ENCODE peak calls at places on chromosomes 5 and 9, in ten cellular contexts. K is ovary, V is brain microvascular endothelial cell, P is mesenchymal stem cell, M is astrocyte, W is tibial artery, J is HepG2, N is mucosa of descending colon, Z is GM23248, X is mesendoderm. R is an unnamed sample.

GRCh38 chr9:23088932-23089364 is 642.3 kb downstream of the DMRTA1 start:
- DNase-seq in J (no peak), X (peak; percentile 92), K (no peak), P (no peak), M (no peak), Z (peak; percentile 17), V (no peak), N (no peak), W (no peak), R (no peak)

GRCh38 chr9:134630861-134631260 is 10.7 kb upstream of the COL5A1 start:
- DNase-seq in M (no peak), J (no peak), Z (no peak), P (no peak), N (no peak), W (no peak), K (no peak), X (no peak), V (no peak), R (peak; percentile 40)

GRCh38 chr5:138282918-138283742 is 8.7 kb upstream of the GFRA3 start:
- DNase-seq in J (peak; percentile 68), M (peak; percentile 38), N (peak; percentile 26), Z (peak; percentile 67), P (peak; percentile 67), W (no peak), X (peak; percentile 84), V (peak; percentile 70), K (no peak), R (peak; percentile 59)

GRCh38 chr5:38607930-38608545 is 51.6 kb upstream of the LIFR start:
- DNase-seq in W (no peak), J (peak; percentile 6), M (peak; percentile 89), P (peak; percentile 48), X (no peak), V (peak; percentile 45), Z (no peak), N (no peak), K (no peak), R (no peak)

GRCh38 chr5:147965712-147966111 is 59.4 kb upstream of the C5orf46 start:
- DNase-seq in P (peak; percentile 63), W (no peak), J (no peak), M (no peak), Z (no peak), V (no peak), N (no peak), X (no peak), K (no peak), R (no peak)

GRCh38 chr5:13990896-13991295 is 46.4 kb upstream of the DNAH5 start:
- DNase-seq in Z (no peak), K (no peak), J (no peak), M (no peak), X (no peak), W (no peak), N (no peak), V (no peak), P (no peak), R (no peak)

GRCh38 chr9:91948423-91949292 is 1.4 kb downstream of the ROR2 start:
- DNase-seq in W (no peak), K (peak; percentile 76), N (peak; percentile 61), M (peak; percentile 22), Z (peak; percentile 89), X (peak; percentile 89), V (peak; percentile 20), P (peak; percentile 69), J (no peak), R (peak; percentile 78)

GRCh38 chr5:95178046-95178651 is 106.7 kb downstream of the MCTP1 start:
- DNase-seq in K (no peak), V (peak; percentile 85), X (peak; percentile 96), N (no peak), J (peak; percentile 7), P (peak; percentile 30), M (peak; percentile 73), W (no peak), Z (peak; percentile 3), R (no peak)

GRCh38 chr5:168989731-168990505 is 311.0 kb downstream of the SLIT3 start:
- DNase-seq in V (no peak), M (no peak), J (peak; percentile 32), N (no peak), W (no peak), K (no peak), X (no peak), Z (no peak), P (no peak), R (no peak)

GRCh38 chr9:132266017-132266416 is 88.8 kb downstream of the SETX start:
- DNase-seq in V (no peak), X (no peak), N (no peak), Z (no peak), W (no peak), J (no peak), M (no peak), K (no peak), P (no peak), R (no peak)
- H3K4me3 ChIP-seq in V (no peak overlapping the region), X (no peak overlapping the region), N (no peak overlapping the region), Z (no peak overlapping the region), W (no peak overlapping the region), J (no peak overlapping the region), M (no peak overlapping the region), K (no peak overlapping the region), P (no peak overlapping the region), R (no peak overlapping the region)

DNA sequence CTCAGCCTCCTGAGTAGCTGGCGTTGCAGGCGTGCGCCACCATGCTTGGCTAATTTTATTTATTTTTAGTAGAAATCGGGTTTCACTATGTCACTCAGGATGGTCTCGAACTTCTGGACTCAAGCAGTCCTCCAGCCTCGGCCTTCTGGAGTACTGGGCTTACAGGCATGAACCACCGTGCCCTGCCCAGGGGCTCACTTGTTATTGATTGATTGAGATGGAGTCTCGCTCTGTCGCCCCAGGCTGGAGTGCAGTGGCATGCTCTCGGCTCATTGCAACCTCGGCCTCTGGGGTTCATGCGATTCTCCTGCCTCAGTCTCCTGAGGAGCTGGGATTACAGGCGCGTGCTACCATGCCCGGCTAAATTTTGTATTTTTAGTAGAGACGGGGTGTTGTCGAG is 1.6 kb downstream of the HSPA4 start:
- DNase-seq in P (no peak), K (no peak), Z (no peak), V (no peak), M (no peak), J (no peak), N (no peak), W (no peak), X (no peak), R (no peak)
- H3K4me3 ChIP-seq in P (peak overlapping the region; percentile 91), K (no peak overlapping the region), Z (peak overlapping the region; percentile 88), V (peak overlapping the region; percentile 99), M (peak overlapping the region; percentile 87), J (peak overlapping the region; percentile 94), N (no peak overlapping the region), W (peak overlapping the region; percentile 98), X (no peak overlapping the region), R (no peak overlapping the region)

DNA sequence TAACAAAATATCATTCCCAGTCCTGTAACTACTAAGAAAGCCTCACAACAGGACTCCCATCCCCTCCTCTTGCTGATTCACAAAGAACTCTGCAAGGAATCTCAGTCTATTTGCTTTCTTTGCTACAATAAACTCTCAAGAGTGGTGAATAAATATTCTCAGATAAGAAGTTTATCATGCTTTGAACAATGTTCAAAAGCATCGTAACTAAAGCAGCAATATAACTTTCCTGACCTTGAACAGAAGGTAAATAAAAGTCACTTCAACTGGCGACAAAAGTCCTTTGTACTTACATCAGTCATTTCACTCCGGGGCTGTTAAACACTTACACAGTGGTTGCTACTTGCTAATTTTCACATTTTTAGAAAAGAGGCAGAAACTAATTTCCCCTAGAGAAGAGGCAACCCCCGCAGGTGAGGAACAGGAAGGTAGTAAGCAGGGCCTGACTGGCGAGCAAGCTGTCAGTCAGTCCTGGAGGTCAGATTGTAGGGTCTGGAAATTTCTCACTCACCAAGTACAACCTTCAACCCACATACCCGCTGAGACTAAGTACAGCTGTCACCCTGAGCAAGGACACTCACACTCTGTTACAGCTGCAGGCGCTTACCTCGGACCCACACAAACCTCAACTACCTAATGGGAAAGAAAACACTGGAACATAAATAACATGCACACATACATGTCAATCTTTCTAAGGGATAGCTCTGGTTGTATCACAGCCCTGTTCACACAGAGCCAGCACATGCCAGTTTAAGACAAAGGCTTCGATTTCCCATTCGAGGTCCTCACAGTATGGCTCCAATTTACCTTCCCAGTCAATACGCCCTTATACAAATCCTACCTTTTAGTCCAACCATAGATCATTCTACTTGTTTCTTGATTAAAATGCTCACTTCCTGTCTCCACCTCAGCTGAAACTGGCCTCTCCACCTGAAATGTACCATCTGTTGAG is 104.6 kb upstream of the RETREG1 start:
- DNase-seq in M (no peak), J (peak; percentile 89), V (no peak), K (no peak), X (peak; percentile 37), W (no peak), Z (no peak), P (no peak), N (no peak), R (no peak)
- H3K4me3 ChIP-seq in M (no peak overlapping the region), J (peak overlapping the region; percentile 41), V (no peak overlapping the region), K (no peak overlapping the region), X (no peak overlapping the region), W (no peak overlapping the region), Z (no peak overlapping the region), P (no peak overlapping the region), N (no peak overlapping the region), R (no peak overlapping the region)

GRCh38 chr9:673966-674526 is 167.5 kb upstream of the DMRT1 start:
- DNase-seq in Z (no peak), J (peak; percentile 88), W (no peak), P (no peak), M (no peak), N (no peak), V (no peak), X (peak; percentile 85), K (no peak), R (no peak)

GRCh38 chr9:675697-676370 is 165.7 kb upstream of the DMRT1 start:
- DNase-seq in K (no peak), Z (no peak), M (no peak), N (no peak), P (no peak), W (no peak), X (peak; percentile 60), J (no peak), V (no peak), R (no peak)

GRCh38 chr9:677461-678097 is 163.9 kb upstream of the DMRT1 start:
- DNase-seq in P (no peak), M (peak; percentile 62), N (no peak), K (no peak), J (peak; percentile 54), X (no peak), V (no peak), Z (peak; percentile 75), W (no peak), R (no peak)

GRCh38 chr9:679462-679861 is 162.0 kb upstream of the DMRT1 start:
- DNase-seq in X (no peak), V (no peak), K (no peak), J (no peak), N (no peak), W (no peak), M (no peak), Z (no peak), P (no peak), R (no peak)

DNA sequence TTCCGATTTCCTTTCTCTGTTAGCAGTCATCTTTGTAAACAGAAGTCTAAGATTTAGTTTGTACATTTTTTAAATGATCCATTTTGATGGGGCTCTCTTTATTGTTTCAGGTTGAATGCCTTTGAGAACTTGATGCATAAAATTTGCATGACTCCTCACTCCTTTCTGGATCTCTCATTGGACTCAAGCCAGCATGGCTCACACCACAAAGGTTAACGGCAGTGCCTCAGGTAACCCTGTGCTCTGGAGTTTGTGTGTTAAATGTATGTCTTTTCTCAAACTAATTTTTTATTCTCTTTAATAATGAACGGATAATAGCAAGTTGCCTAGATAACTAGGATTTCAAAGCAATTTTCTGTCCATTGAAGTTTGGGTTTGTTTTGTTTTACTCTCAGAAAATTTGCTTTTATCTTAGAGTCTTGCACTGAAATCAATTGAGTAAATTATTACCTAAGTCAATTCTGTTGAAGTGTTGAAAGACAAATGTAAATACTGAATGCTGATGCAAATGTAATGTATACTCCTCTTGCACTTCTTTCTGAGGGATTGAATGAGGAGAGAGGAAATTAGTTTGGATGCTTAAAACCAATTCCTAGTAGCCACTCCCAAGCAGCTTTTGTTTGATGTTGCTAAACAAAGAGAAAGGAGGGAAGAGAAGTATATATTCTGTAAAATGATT is 164.6 kb upstream of the DMRT1 start:
- DNase-seq in X (no peak), Z (no peak), M (no peak), J (peak; percentile 86), V (no peak), P (no peak), K (no peak), N (no peak), W (no peak), R (no peak)
- H3K4me3 ChIP-seq in X (no peak overlapping the region), Z (peak overlapping the region; percentile 66), M (peak overlapping the region; percentile 38), J (peak overlapping the region; percentile 44), V (no peak overlapping the region), P (peak overlapping the region; percentile 77), K (peak overlapping the region; percentile 35), N (no peak overlapping the region), W (peak overlapping the region; percentile 58), R (peak overlapping the region; percentile 24)

R was measured in right cardiac atrium.